ENCODE peak calls at places on chromosomes 6 and 20, in ten cellular contexts. One of them, this sample, is unnamed.

GRCh38 chr6:27562027-27562410 is 89.1 kb upstream of the ZNF184 start:
- DNase-seq in kidney: no peak
- DNase-seq in RPMI7951: no peak
- DNase-seq in NCI-H1930: no peak
- DNase-seq in IMR-90: no peak
- DNase-seq in activated CD4-positive, alpha-beta T cell treated with anti-CD3 and anti-CD28 coated beads, Interleukin-2, amount 50 U/mL, for 4 hours: no peak
- DNase-seq in H4: no peak
- DNase-seq in Right ventricle myocardium superior: no peak
- DNase-seq in NB4: no peak
- DNase-seq in HT1080: peak
- DNase-seq in this sample: no peak

GRCh38 chr6:128601060-128601459 is 80.7 kb upstream of the PTPRK start:
- DNase-seq in kidney: no peak
- DNase-seq in RPMI7951: peak
- DNase-seq in NCI-H1930: no peak
- DNase-seq in IMR-90: peak
- DNase-seq in activated CD4-positive, alpha-beta T cell treated with anti-CD3 and anti-CD28 coated beads, Interleukin-2, amount 50 U/mL, for 4 hours: no peak
- DNase-seq in H4: no peak
- DNase-seq in Right ventricle myocardium superior: no peak
- DNase-seq in NB4: peak
- DNase-seq in HT1080: peak
- DNase-seq in this sample: peak

GRCh38 chr6:170124150-170124549 is 166.7 kb downstream of the DLL1 start:
- DNase-seq in kidney: no peak
- DNase-seq in RPMI7951: no peak
- DNase-seq in NCI-H1930: no peak
- DNase-seq in IMR-90: no peak
- DNase-seq in activated CD4-positive, alpha-beta T cell treated with anti-CD3 and anti-CD28 coated beads, Interleukin-2, amount 50 U/mL, for 4 hours: no peak
- DNase-seq in H4: no peak
- DNase-seq in Right ventricle myocardium superior: no peak
- DNase-seq in NB4: no peak
- DNase-seq in HT1080: no peak
- DNase-seq in this sample: no peak

GRCh38 chr6:124684621-124685020 is 277.6 kb upstream of the RNF217 start:
- DNase-seq in kidney: no peak
- DNase-seq in RPMI7951: no peak
- DNase-seq in NCI-H1930: no peak
- DNase-seq in IMR-90: no peak
- DNase-seq in activated CD4-positive, alpha-beta T cell treated with anti-CD3 and anti-CD28 coated beads, Interleukin-2, amount 50 U/mL, for 4 hours: no peak
- DNase-seq in H4: no peak
- DNase-seq in Right ventricle myocardium superior: no peak
- DNase-seq in NB4: no peak
- DNase-seq in HT1080: no peak
- DNase-seq in this sample: no peak

GRCh38 chr6:137764464-137764863 is 102.6 kb upstream of the TNFAIP3 start:
- DNase-seq in kidney: no peak
- DNase-seq in RPMI7951: peak
- DNase-seq in NCI-H1930: no peak
- DNase-seq in IMR-90: peak
- DNase-seq in activated CD4-positive, alpha-beta T cell treated with anti-CD3 and anti-CD28 coated beads, Interleukin-2, amount 50 U/mL, for 4 hours: no peak
- DNase-seq in H4: no peak
- DNase-seq in Right ventricle myocardium superior: no peak
- DNase-seq in NB4: no peak
- DNase-seq in HT1080: peak
- DNase-seq in this sample: peak

GRCh38 chr20:19830351-19830750 is 72.3 kb downstream of the RIN2 start:
- DNase-seq in kidney: no peak
- DNase-seq in RPMI7951: no peak
- DNase-seq in NCI-H1930: no peak
- DNase-seq in IMR-90: peak
- DNase-seq in activated CD4-positive, alpha-beta T cell treated with anti-CD3 and anti-CD28 coated beads, Interleukin-2, amount 50 U/mL, for 4 hours: no peak
- DNase-seq in H4: no peak
- DNase-seq in Right ventricle myocardium superior: no peak
- DNase-seq in NB4: no peak
- DNase-seq in HT1080: peak
- DNase-seq in this sample: no peak

GRCh38 chr6:139253656-139254055 is 38.1 kb downstream of the TXLNB start:
- DNase-seq in kidney: no peak
- DNase-seq in RPMI7951: peak
- DNase-seq in NCI-H1930: no peak
- DNase-seq in IMR-90: no peak
- DNase-seq in activated CD4-positive, alpha-beta T cell treated with anti-CD3 and anti-CD28 coated beads, Interleukin-2, amount 50 U/mL, for 4 hours: no peak
- DNase-seq in H4: no peak
- DNase-seq in Right ventricle myocardium superior: no peak
- DNase-seq in NB4: no peak
- DNase-seq in HT1080: no peak
- DNase-seq in this sample: no peak

GRCh38 chr6:42401605-42401935 is 50.2 kb downstream of the TRERF1 start:
- DNase-seq in kidney: no peak
- DNase-seq in RPMI7951: no peak
- DNase-seq in NCI-H1930: no peak
- DNase-seq in IMR-90: no peak
- DNase-seq in activated CD4-positive, alpha-beta T cell treated with anti-CD3 and anti-CD28 coated beads, Interleukin-2, amount 50 U/mL, for 4 hours: no peak
- DNase-seq in H4: no peak
- DNase-seq in Right ventricle myocardium superior: no peak
- DNase-seq in NB4: no peak
- DNase-seq in HT1080: no peak
- DNase-seq in this sample: no peak

GRCh38 chr6:8166156-8166555 is 63.8 kb upstream of the EEF1E1 start:
- DNase-seq in kidney: no peak
- DNase-seq in RPMI7951: no peak
- DNase-seq in NCI-H1930: no peak
- DNase-seq in IMR-90: no peak
- DNase-seq in activated CD4-positive, alpha-beta T cell treated with anti-CD3 and anti-CD28 coated beads, Interleukin-2, amount 50 U/mL, for 4 hours: no peak
- DNase-seq in H4: no peak
- DNase-seq in Right ventricle myocardium superior: no peak
- DNase-seq in NB4: no peak
- DNase-seq in HT1080: no peak
- DNase-seq in this sample: no peak

GRCh38 chr6:110017946-110018345 is 39.8 kb downstream of the GPR6 start:
- DNase-seq in kidney: no peak
- DNase-seq in RPMI7951: no peak
- DNase-seq in NCI-H1930: no peak
- DNase-seq in IMR-90: no peak
- DNase-seq in activated CD4-positive, alpha-beta T cell treated with anti-CD3 and anti-CD28 coated beads, Interleukin-2, amount 50 U/mL, for 4 hours: no peak
- DNase-seq in H4: no peak
- DNase-seq in Right ventricle myocardium superior: no peak
- DNase-seq in NB4: no peak
- DNase-seq in HT1080: no peak
- DNase-seq in this sample: no peak

GRCh38 chr20:5448449-5449118 is 131.8 kb upstream of the PROKR2 start:
- DNase-seq in kidney: no peak
- DNase-seq in RPMI7951: peak
- DNase-seq in NCI-H1930: peak
- DNase-seq in IMR-90: peak
- DNase-seq in activated CD4-positive, alpha-beta T cell treated with anti-CD3 and anti-CD28 coated beads, Interleukin-2, amount 50 U/mL, for 4 hours: peak
- DNase-seq in H4: peak
- DNase-seq in Right ventricle myocardium superior: no peak
- DNase-seq in NB4: peak
- DNase-seq in HT1080: peak
- DNase-seq in this sample: peak

GRCh38 chr6:150751296-150751695 is 114.2 kb upstream of the MTHFD1L start:
- DNase-seq in kidney: no peak
- DNase-seq in RPMI7951: peak
- DNase-seq in NCI-H1930: no peak
- DNase-seq in IMR-90: peak
- DNase-seq in activated CD4-positive, alpha-beta T cell treated with anti-CD3 and anti-CD28 coated beads, Interleukin-2, amount 50 U/mL, for 4 hours: no peak
- DNase-seq in H4: no peak
- DNase-seq in Right ventricle myocardium superior: no peak
- DNase-seq in NB4: no peak
- DNase-seq in HT1080: peak
- DNase-seq in this sample: no peak

GRCh38 chr20:51446656-51447055 is 95.9 kb downstream of the NFATC2 start:
- DNase-seq in kidney: peak
- DNase-seq in RPMI7951: peak
- DNase-seq in NCI-H1930: no peak
- DNase-seq in IMR-90: peak
- DNase-seq in activated CD4-positive, alpha-beta T cell treated with anti-CD3 and anti-CD28 coated beads, Interleukin-2, amount 50 U/mL, for 4 hours: no peak
- DNase-seq in H4: peak
- DNase-seq in Right ventricle myocardium superior: no peak
- DNase-seq in NB4: no peak
- DNase-seq in HT1080: peak
- DNase-seq in this sample: peak

GRCh38 chr6:39576556-39577303 is 148.5 kb downstream of the KIF6 start:
- DNase-seq in kidney: no peak
- DNase-seq in RPMI7951: no peak
- DNase-seq in NCI-H1930: no peak
- DNase-seq in IMR-90: no peak
- DNase-seq in activated CD4-positive, alpha-beta T cell treated with anti-CD3 and anti-CD28 coated beads, Interleukin-2, amount 50 U/mL, for 4 hours: no peak
- DNase-seq in H4: no peak
- DNase-seq in Right ventricle myocardium superior: no peak
- DNase-seq in NB4: peak
- DNase-seq in HT1080: no peak
- DNase-seq in this sample: no peak

GRCh38 chr6:128696651-128697391 is 176.4 kb upstream of the PTPRK start:
- DNase-seq in kidney: no peak
- DNase-seq in RPMI7951: peak
- DNase-seq in NCI-H1930: no peak
- DNase-seq in IMR-90: peak
- DNase-seq in activated CD4-positive, alpha-beta T cell treated with anti-CD3 and anti-CD28 coated beads, Interleukin-2, amount 50 U/mL, for 4 hours: no peak
- DNase-seq in H4: peak
- DNase-seq in Right ventricle myocardium superior: no peak
- DNase-seq in NB4: no peak
- DNase-seq in HT1080: peak
- DNase-seq in this sample: peak

GRCh38 chr20:47725248-47725973 is 59.9 kb downstream of the SULF2 start:
- DNase-seq in kidney: peak
- DNase-seq in RPMI7951: peak
- DNase-seq in NCI-H1930: peak
- DNase-seq in IMR-90: peak
- DNase-seq in activated CD4-positive, alpha-beta T cell treated with anti-CD3 and anti-CD28 coated beads, Interleukin-2, amount 50 U/mL, for 4 hours: peak
- DNase-seq in H4: peak
- DNase-seq in Right ventricle myocardium superior: peak
- DNase-seq in NB4: peak
- DNase-seq in HT1080: peak
- DNase-seq in this sample: peak

GRCh38 chr20:57501461-57502330 is 23.2 kb downstream of the CTCFL start:
- DNase-seq in kidney: no peak
- DNase-seq in RPMI7951: peak
- DNase-seq in NCI-H1930: no peak
- DNase-seq in IMR-90: no peak
- DNase-seq in activated CD4-positive, alpha-beta T cell treated with anti-CD3 and anti-CD28 coated beads, Interleukin-2, amount 50 U/mL, for 4 hours: no peak
- DNase-seq in H4: no peak
- DNase-seq in Right ventricle myocardium superior: no peak
- DNase-seq in NB4: peak
- DNase-seq in HT1080: peak
- DNase-seq in this sample: no peak